ENCODE peak calls at places on chromosomes 6 and 20, in four cellular contexts. E, O, A and F are unnamed samples.
A peak's percentile ranks its signal among the peaks of the same experiment; 100 is the strongest.

GRCh38 chr6:31582230-31582601 is at the start of gene LTB:
- DNase-seq in E (no peak), O (no peak), A (peak; percentile 75), F (no peak)

GRCh38 chr20:11204926-11205768 is 531.3 kb upstream of the JAG1 start:
- DNase-seq in E (peak; percentile 71), O (no peak), A (no peak), F (peak; percentile 56)

GRCh38 chr6:67009818-67010217 is 1302.8 kb upstream of the EYS start:
- DNase-seq in E (no peak), O (no peak), A (no peak), F (no peak)

GRCh38 chr20:22684072-22684762 is 99.8 kb upstream of the FOXA2 start:
- DNase-seq in E (peak; percentile 67), O (no peak), A (no peak), F (peak; percentile 70)

GRCh38 chr20:36322131-36322530 is 16.0 kb downstream of the DLGAP4 start:
- DNase-seq in E (no peak), O (no peak), A (no peak), F (no peak)

GRCh38 chr20:34754611-34755010 is 50.5 kb downstream of the TP53INP2 start:
- DNase-seq in E (no peak), O (no peak), A (no peak), F (no peak)

GRCh38 chr6:73497915-73498314 is 22.9 kb downstream of the EEF1A1 start:
- DNase-seq in E (no peak), O (no peak), A (no peak), F (no peak)

GRCh38 chr20:35607003-35607735 is 8.5 kb upstream of the SPAG4 start:
- DNase-seq in E (no peak), O (no peak), A (no peak), F (no peak)

GRCh38 chr6:128882991-128883571 is at the start of gene LAMA2:
- DNase-seq in E (peak; percentile 55), O (peak; percentile 92), A (no peak), F (peak; percentile 6)

GRCh38 chr20:37501940-37502339 is 19.1 kb upstream of the NNAT start:
- DNase-seq in E (no peak), O (no peak), A (no peak), F (no peak)

GRCh38 chr20:58800134-58800650 is 50.5 kb downstream of the GNAS-AS1 start:
- DNase-seq in E (no peak), O (no peak), A (no peak), F (no peak)

GRCh38 chr6:117481278-117481925 is 1.1 kb upstream of the DCBLD1 start:
- DNase-seq in E (no peak), O (no peak), A (peak; percentile 5), F (no peak)

GRCh38 chr20:46142124-46142523 is 24.0 kb downstream of the CD40 start:
- DNase-seq in E (no peak), O (no peak), A (no peak), F (no peak)

DNA sequence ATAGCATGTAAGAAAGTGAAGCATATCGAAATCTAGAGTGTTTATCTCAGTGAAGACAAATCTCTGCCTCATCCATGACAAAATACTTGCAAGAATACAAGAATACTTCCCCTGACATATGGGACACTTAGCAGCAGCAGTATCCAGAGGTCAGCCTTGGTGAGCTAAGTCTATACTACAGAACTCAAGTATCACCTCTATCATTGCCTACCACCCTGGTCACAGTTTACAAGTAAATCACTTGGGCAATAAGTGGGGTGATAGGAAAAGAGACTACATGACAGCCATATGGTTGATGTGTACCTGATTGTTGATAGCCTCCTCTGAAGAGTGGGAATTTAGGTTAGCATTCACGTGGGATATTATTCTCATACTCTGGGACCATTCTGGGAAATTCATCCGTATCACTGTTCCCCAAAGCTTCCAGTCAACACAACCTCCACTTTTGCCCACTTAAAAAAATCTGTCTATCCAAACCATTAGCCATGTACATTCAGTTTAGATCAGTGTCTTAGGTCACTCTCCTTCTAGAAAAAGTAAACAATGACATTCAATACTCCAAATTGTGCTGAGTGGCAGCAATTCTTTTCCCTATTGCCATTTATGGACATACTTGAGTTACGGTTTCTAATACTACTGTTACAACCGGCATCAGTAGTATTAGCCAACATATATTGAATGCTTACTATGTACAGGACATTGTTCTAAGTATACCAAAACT is 118.2 kb upstream of the PRSS16 start:
- DNase-seq in E (peak; percentile 38), O (no peak), A (no peak), F (no peak)
- H3K4me3 ChIP-seq in E (no peak overlapping the region), O (no peak overlapping the region), A (no peak overlapping the region), F (no peak overlapping the region)

DNA sequence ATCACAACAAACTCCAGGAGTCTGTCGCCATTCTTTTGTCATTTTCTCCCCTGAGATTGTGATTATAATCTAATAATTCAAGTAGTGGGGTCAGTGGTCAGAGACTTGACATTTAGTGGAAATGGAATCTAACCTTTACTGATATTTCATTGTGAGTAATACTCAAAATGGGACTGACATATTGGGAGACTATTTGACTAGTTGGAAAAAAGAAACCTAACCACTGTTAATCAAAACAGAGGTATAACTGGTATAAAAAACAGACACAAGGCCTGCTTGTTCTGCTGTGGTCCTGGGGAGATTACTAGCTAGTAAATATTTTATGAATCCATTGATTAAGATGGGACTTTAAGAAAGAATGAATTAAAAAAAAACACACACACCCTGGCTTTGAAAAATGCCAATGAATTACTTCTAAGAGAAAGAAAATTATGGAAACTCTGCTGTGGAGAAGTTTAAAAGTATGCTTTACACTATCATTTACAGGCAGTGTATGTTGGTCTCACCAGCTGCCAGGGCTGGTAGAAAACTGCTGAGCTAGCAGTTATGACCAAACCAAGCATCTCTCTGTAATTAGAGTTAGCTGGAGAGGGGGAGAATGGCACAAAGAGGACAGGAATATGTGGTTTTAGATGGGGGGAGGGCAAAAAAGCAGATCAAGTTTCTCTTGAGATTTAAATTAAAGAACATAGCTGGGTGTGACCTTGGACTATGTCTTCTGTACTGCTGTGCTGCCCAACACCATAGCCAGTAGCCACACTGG is 103.7 kb downstream of the FYN start:
- DNase-seq in E (no peak), O (no peak), A (no peak), F (no peak)
- H3K4me1 ChIP-seq in E (peaks cover 8% of the 10 kb centered on the region), O (peaks cover 7% of the 10 kb centered on the region), A (peaks cover 82% of the 10 kb centered on the region), F (peaks cover 7% of the 10 kb centered on the region)

DNA sequence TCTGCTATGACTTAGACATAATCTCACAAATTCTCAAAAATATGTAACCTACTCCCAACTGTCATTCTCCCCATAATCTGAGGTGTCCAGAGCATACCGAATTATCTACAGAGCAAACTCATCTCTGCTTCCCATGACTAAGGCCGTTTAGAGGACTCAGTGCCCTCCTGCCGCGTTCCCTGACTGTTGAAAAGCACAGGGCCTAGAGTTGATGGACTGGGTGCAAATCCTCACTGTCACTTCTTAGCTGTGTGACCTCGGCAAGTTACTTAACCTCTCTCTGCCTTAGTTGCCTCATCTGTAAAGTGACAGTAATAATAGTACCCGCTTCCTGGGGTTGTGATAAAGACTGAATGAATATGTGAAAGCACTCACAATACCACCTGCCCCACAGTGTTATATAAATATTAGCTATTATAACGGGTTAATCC is 4.7 kb upstream of the TUBB2A start:
- DNase-seq in E (no peak), O (no peak), A (no peak), F (no peak)
- H3K4me3 ChIP-seq in E (peak overlapping the region; percentile 89), O (peak overlapping the region; percentile 47), A (no peak overlapping the region), F (peak overlapping the region; percentile 67)

DNA sequence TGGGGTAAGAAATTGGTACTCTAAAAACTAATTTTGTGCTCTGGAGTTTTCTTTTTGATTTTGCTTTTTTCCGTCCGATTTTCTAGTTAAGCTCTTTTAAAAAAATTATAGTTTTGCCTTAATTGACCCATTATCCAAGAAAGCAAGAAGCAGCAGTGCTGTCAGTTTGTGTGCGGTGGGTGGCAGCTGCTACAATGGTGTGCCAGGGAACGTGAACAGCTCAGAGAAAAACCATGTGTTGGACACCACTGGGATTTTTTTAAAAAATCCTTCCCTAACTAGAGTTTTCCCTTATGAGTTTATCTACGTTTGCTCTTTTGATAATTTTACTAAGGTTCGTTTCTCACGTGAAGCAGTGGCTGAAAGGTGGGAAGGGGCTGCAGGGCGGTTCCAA is 8.0 kb downstream of the MAP3K5 start:
- DNase-seq in E (no peak), O (no peak), A (no peak), F (no peak)
- H3K4me1 ChIP-seq in E (peaks cover 25% of the 10 kb centered on the region), O (peaks cover 37% of the 10 kb centered on the region), A (peaks cover 62% of the 10 kb centered on the region), F (peaks cover 37% of the 10 kb centered on the region)

DNA sequence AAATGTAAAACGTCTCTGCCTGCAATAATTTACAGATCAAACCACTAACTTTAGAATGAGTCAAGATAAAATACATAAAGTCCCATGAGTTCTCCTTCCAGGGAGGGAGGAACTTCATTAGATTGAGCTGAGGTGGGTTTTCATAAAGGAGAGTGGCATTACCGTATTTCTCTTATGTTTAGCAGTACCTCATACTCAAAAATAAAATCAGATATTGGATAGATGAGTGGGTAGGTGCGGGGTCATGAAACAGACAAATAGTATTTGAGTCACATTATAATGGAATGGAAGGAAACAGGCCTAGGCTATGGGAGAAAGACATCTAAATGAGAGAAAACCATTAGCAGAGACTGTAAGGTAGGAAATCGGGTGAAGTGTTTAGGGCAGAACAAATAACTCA is 166.1 kb upstream of the SMLR1 start:
- DNase-seq in E (no peak), O (no peak), A (no peak), F (no peak)
- H3K4me3 ChIP-seq in E (no peak overlapping the region), O (no peak overlapping the region), A (no peak overlapping the region), F (no peak overlapping the region)

GRCh38 chr20:62651285-62652021 is 9.2 kb downstream of the SLCO4A1 start:
- DNase-seq in E (peak; percentile 49), O (no peak), A (peak; percentile 80), F (no peak)
- H3K4me1 ChIP-seq in E (peaks cover 13% of the 10 kb centered on the region), O (peaks cover 33% of the 10 kb centered on the region), A (peaks cover 17% of the 10 kb centered on the region), F (peaks cover 26% of the 10 kb centered on the region)